ENCODE peak calls at places on chromosome 14, in four cellular contexts. Y, J, C and M are unnamed samples.

GRCh38 chr14:91473046-91473445 is 37.1 kb downstream of the PPP4R3A start:
- DNase-seq in J (no peak), C (no peak), Y (no peak), M (no peak)

GRCh38 chr14:100815478-100816285 is 10.2 kb upstream of the MEG3 start:
- DNase-seq in C (no peak), Y (no peak), J (no peak), M (no peak)

GRCh38 chr14:69713127-69713800 is 53.7 kb upstream of the SRSF5 start:
- DNase-seq in C (no peak), Y (no peak), J (no peak), M (no peak)

GRCh38 chr14:61933021-61933420 is 170.8 kb downstream of the SNAPC1 start:
- DNase-seq in Y (no peak), J (no peak), C (no peak), M (no peak)

GRCh38 chr14:67268456-67269115 is 27.4 kb downstream of the PALS1 start:
- DNase-seq in Y (no peak), J (no peak), C (no peak), M (no peak)

GRCh38 chr14:64253672-64254071 is 40.5 kb downstream of the ESR2 start:
- DNase-seq in J (no peak), C (no peak), Y (no peak), M (no peak)

GRCh38 chr14:77989441-77989891 is 180.7 kb upstream of the NRXN3 start:
- DNase-seq in J (no peak), Y (no peak), C (no peak), M (no peak)

GRCh38 chr14:77498120-77498979 is at the start of gene ISM2:
- DNase-seq in J (peak), Y (peak), C (peak), M (no peak)

GRCh38 chr14:66680216-66680615 is 172.3 kb downstream of the GPHN start:
- DNase-seq in C (no peak), Y (no peak), J (no peak), M (no peak)

GRCh38 chr14:33959692-33960151 is 8.8 kb upstream of the EGLN3 start:
- DNase-seq in C (no peak), Y (no peak), J (no peak), M (peak)